ENCODE peak calls at places on chromosome X, in nine cellular contexts. Y is MM.1S; Z is lung; R is dorsolateral prefrontal cortex; A is MCF 10A; E is GM10248; B is NB4; S is uterus; M is CD4-positive, alpha-beta T cell. C is an unnamed sample.

GRCh38 chrX:115259238-115259875 is 25.5 kb upstream of the LRCH2 start:
- DNase-seq in E (no peak), B (no peak), Y (no peak), M (no peak), A (no peak), Z (no peak), S (no peak), R (no peak), C (no peak)

GRCh38 chrX:8005678-8006347 is 78.6 kb upstream of the PNPLA4 start:
- DNase-seq in E (no peak), M (no peak), B (no peak), Y (no peak), S (no peak), R (no peak), A (no peak), Z (no peak), C (no peak)

GRCh38 chrX:34918856-34919255 is 23.7 kb upstream of the FAM47B start:
- DNase-seq in M (no peak), A (peak), Y (no peak), B (peak), E (no peak), Z (no peak), S (no peak), R (no peak), C (no peak)

GRCh38 chrX:1412551-1413161 is 20.7 kb upstream of the SLC25A6 start:
- DNase-seq in A (no peak), Y (no peak), S (no peak), Z (no peak), M (peak), B (no peak), E (no peak), R (no peak), C (no peak)

GRCh38 chrX:110226931-110227330 is 91.0 kb downstream of the AMMECR1 start:
- DNase-seq in S (no peak), Y (no peak), E (no peak), R (no peak), B (no peak), A (no peak), Z (no peak), M (no peak), C (no peak)

GRCh38 chrX:50988649-50989048 is 78.1 kb downstream of the BMP15 start:
- DNase-seq in A (peak), Z (no peak), R (peak), E (peak), B (peak), M (no peak), S (no peak), Y (peak), C (peak)

GRCh38 chrX:34467437-34467836 is 189.6 kb downstream of the TMEM47 start:
- DNase-seq in Z (no peak), A (peak), R (no peak), E (no peak), Y (no peak), S (no peak), M (no peak), B (peak), C (no peak)

GRCh38 chrX:47311857-47312774 is 58.3 kb upstream of the ZNF157 start:
- DNase-seq in E (peak), M (peak), Y (no peak), S (peak), B (peak), Z (peak), R (no peak), A (peak), C (peak)

GRCh38 chrX:46791927-46792825 is 33.3 kb upstream of the SLC9A7 start:
- DNase-seq in R (no peak), Y (no peak), S (no peak), Z (no peak), A (peak), E (peak), M (no peak), B (peak), C (no peak)

GRCh38 chrX:54178100-54178940 is 4.7 kb downstream of the FAM120C start:
- DNase-seq in R (no peak), B (no peak), E (no peak), A (peak), Z (no peak), S (no peak), Y (no peak), M (no peak), C (no peak)

GRCh38 chrX:54181196-54181953 is 1.7 kb downstream of the FAM120C start:
- DNase-seq in S (no peak), R (no peak), B (peak), A (peak), Y (no peak), E (no peak), M (no peak), Z (no peak), C (no peak)

GRCh38 chrX:54182864-54183613 is at the start of gene FAM120C:
- DNase-seq in Z (peak), R (peak), S (peak), B (peak), E (peak), M (peak), A (peak), Y (peak), C (peak)

GRCh38 chrX:54182194-54182863 is 725 bp downstream of the FAM120C start:
- DNase-seq in S (peak), M (peak), Z (peak), E (peak), A (peak), Y (peak), R (peak), B (peak), C (peak)

DNA sequence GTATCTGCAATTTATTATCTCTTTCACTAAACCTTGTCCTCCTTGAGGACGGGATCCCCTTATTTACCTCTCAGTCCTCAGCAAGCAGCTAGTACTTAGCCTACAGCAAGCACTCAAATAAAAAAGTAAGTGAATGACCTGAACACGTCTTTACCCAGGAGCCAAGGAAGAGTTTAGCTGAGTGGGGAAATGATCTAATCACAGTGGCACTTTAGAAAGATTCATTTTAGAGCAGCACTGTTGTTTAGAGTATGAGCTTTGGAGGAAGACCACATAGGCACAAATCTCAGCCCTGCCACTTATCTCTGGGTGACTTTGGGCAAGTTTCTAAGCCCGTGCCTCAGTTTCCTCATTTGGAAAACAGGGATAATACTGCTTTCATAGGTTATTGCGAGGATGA is 2.7 kb downstream of the FAM120C start:
- DNase-seq in A (no peak), E (no peak), M (no peak), S (no peak), Z (no peak), B (no peak), Y (no peak), R (no peak), C (no peak)
- TF ChIP-seq CTCF in A (no peak), E (no peak), M (no peak), S (no peak), Z (no peak), B (no peak), Y (no peak), R (no peak), C (no peak)

DNA sequence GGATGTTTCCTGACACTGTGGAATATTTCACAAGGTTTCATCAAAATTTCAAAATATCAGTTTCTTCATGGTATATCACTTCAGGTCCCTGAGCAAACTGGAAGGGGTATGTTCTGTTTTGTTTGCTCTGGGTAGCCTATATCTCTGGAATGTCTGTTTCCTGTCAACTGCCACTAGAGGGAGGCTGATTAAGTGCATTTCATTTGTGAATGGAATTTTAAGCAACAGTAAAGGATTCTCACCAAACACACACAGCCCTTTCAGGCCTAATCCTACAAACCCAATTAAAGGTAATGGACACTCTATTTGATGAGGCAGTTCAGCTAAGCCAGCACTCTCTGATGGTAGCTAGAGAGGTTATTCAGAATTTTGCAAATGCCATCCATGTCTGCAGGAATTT is 307.1 kb downstream of the TEX13A start:
- DNase-seq in A (peak), S (no peak), Y (peak), M (no peak), B (peak), R (no peak), Z (no peak), E (no peak), C (no peak)
- TF ChIP-seq CTCF in A (peak), S (no peak), Y (peak), M (peak), B (peak), R (peak), Z (no peak), E (no peak), C (peak)

GRCh38 chrX:31266172-31267076 is 194.6 kb upstream of the FTHL17 start:
- DNase-seq in B (no peak), S (peak), Y (peak), E (peak), A (peak), R (peak), M (no peak), Z (peak), C (peak)
- TF ChIP-seq CTCF in B (no peak), S (no peak), Y (no peak), E (no peak), A (no peak), R (no peak), M (no peak), Z (no peak), C (no peak)

GRCh38 chrX:118218079-118218478 is 101.5 kb upstream of the KLHL13 start:
- DNase-seq in M (no peak), S (no peak), Y (no peak), Z (no peak), B (no peak), A (no peak), E (no peak), R (no peak), C (no peak)
- TF ChIP-seq CTCF in M (no peak), S (no peak), Y (no peak), Z (no peak), B (no peak), A (no peak), E (no peak), R (no peak), C (no peak)

GRCh38 chrX:119186194-119186593 is 49.9 kb upstream of the PGRMC1 start:
- DNase-seq in R (no peak), S (no peak), B (no peak), Z (no peak), M (no peak), E (no peak), A (no peak), Y (no peak), C (no peak)

GRCh38 chrX:119177278-119177677 is 49.7 kb upstream of the KIAA1210 start:
- DNase-seq in M (no peak), Y (no peak), E (no peak), S (no peak), B (no peak), R (no peak), A (no peak), Z (no peak), C (no peak)

GRCh38 chrX:119186763-119187162 is 49.3 kb upstream of the PGRMC1 start:
- DNase-seq in S (no peak), M (no peak), E (no peak), R (no peak), Y (no peak), B (no peak), A (no peak), Z (no peak), C (no peak)

GRCh38 chrX:119187298-119187697 is 48.8 kb upstream of the PGRMC1 start:
- DNase-seq in Y (peak), A (no peak), S (no peak), R (no peak), B (peak), E (no peak), M (no peak), Z (no peak), C (no peak)

GRCh38 chrX:119181491-119181890 is 53.9 kb upstream of the KIAA1210 start:
- DNase-seq in B (peak), Y (no peak), S (no peak), A (peak), M (no peak), R (no peak), Z (no peak), E (no peak), C (peak)
- TF ChIP-seq CTCF in B (no peak), Y (no peak), S (no peak), A (no peak), M (no peak), R (peak), Z (no peak), E (no peak), C (no peak)

GRCh38 chrX:38375888-38376287 is 23.5 kb downstream of the OTC start:
- DNase-seq in Y (peak), M (no peak), B (peak), Z (no peak), E (peak), R (no peak), A (peak), S (no peak), C (no peak)
- TF ChIP-seq CTCF in Y (peak), M (no peak), B (peak), Z (no peak), E (peak), R (peak), A (peak), S (no peak), C (peak)

GRCh38 chrX:12443534-12444098 is 305.3 kb downstream of the FRMPD4 start:
- DNase-seq in B (no peak), R (no peak), S (no peak), E (peak), Y (no peak), A (no peak), M (no peak), Z (no peak), C (no peak)

GRCh38 chrX:12446342-12447075 is 308.2 kb downstream of the FRMPD4 start:
- DNase-seq in B (peak), M (no peak), A (peak), R (no peak), Y (no peak), S (no peak), Z (no peak), E (no peak), C (no peak)

GRCh38 chrX:12440245-12440644 is 302.0 kb downstream of the FRMPD4 start:
- DNase-seq in Y (no peak), S (no peak), Z (no peak), A (no peak), M (no peak), B (no peak), R (no peak), E (no peak), C (no peak)

GRCh38 chrX:12439396-12439795 is 301.1 kb downstream of the FRMPD4 start:
- DNase-seq in M (no peak), S (no peak), R (no peak), Z (no peak), B (no peak), A (no peak), Y (no peak), E (no peak), C (no peak)

GRCh38 chrX:12441376-12442128 is 303.3 kb downstream of the FRMPD4 start:
- DNase-seq in Z (no peak), E (no peak), Y (no peak), M (no peak), R (no peak), A (peak), S (no peak), B (no peak), C (no peak)
- TF ChIP-seq CTCF in Z (no peak), E (no peak), Y (no peak), M (no peak), R (no peak), A (no peak), S (no peak), B (no peak), C (no peak)